ENCODE peak calls at places on chromosome 3, in four cellular contexts. E is HL-60; F is CD4-positive, alpha-beta memory T cell; N is DND-41. R is an unnamed sample.

GRCh38 chr3:53196575-53197407 is 35.8 kb downstream of the PRKCD start:
- DNase-seq in E (peak), F (peak), N (no peak), R (peak)

GRCh38 chr3:141796436-141797166 is 33.4 kb downstream of the GRK7 start:
- DNase-seq in E (peak), F (peak), N (peak), R (peak)

GRCh38 chr3:195543642-195544536 is 764 bp upstream of the PPP1R2 start:
- DNase-seq in E (no peak), F (no peak), N (no peak), R (no peak)

GRCh38 chr3:24829011-24829581 is 334.4 kb upstream of the THRB start:
- DNase-seq in E (no peak), F (no peak), N (no peak), R (no peak)

GRCh38 chr3:143337387-143337786 is 217.8 kb downstream of the CHST2 start:
- DNase-seq in E (no peak), F (no peak), N (no peak), R (no peak)

GRCh38 chr3:195238626-195239118 is 32.3 kb downstream of the XXYLT1 start:
- DNase-seq in E (no peak), F (no peak), N (no peak), R (no peak)

GRCh38 chr3:22263042-22263441 is 512.0 kb upstream of the ZNF385D start:
- DNase-seq in E (no peak), F (no peak), N (no peak), R (no peak)

GRCh38 chr3:116188231-116188785 is 257.0 kb downstream of the LSAMP start:
- DNase-seq in E (no peak), F (no peak), N (no peak), R (no peak)

GRCh38 chr3:141353652-141354495 is 14.4 kb upstream of the ZBTB38 start:
- DNase-seq in E (no peak), F (no peak), N (no peak), R (no peak)

GRCh38 chr3:156527060-156527459 is 27.9 kb downstream of the SSR3 start:
- DNase-seq in E (no peak), F (no peak), N (no peak), R (no peak)

GRCh38 chr3:65871305-65872141 is 167.2 kb downstream of the MAGI1 start:
- DNase-seq in E (no peak), F (no peak), N (no peak), R (no peak)

GRCh38 chr3:25826510-25826909 is 36.6 kb downstream of the OXSM start:
- DNase-seq in E (no peak), F (no peak), N (no peak), R (no peak)

GRCh38 chr3:172698650-172699049 is 12.2 kb downstream of the NCEH1 start:
- DNase-seq in E (no peak), F (no peak), N (no peak), R (no peak)

GRCh38 chr3:55156851-55157650 is 229.2 kb upstream of the LRTM1 start:
- DNase-seq in E (no peak), F (no peak), N (no peak), R (no peak)

GRCh38 chr3:5840091-5840490 is 652.6 kb downstream of the EDEM1 start:
- DNase-seq in E (no peak), F (no peak), N (no peak), R (no peak)

GRCh38 chr3:44501971-44502370 is 24.5 kb upstream of the ZNF445 start:
- DNase-seq in E (no peak), F (no peak), N (no peak), R (no peak)

GRCh38 chr3:64616953-64617352 is 70.8 kb downstream of the ADAMTS9 start:
- DNase-seq in E (no peak), F (no peak), N (no peak), R (no peak)

GRCh38 chr3:19106307-19106706 is 42.0 kb upstream of the KCNH8 start:
- DNase-seq in E (no peak), F (no peak), N (no peak), R (no peak)

GRCh38 chr3:12229144-12229871 is 59.6 kb upstream of the PPARG start:
- DNase-seq in E (no peak), F (no peak), N (no peak), R (no peak)

GRCh38 chr3:116065496-116065895 is 379.8 kb downstream of the LSAMP start:
- DNase-seq in E (no peak), F (no peak), N (no peak), R (no peak)

GRCh38 chr3:104080228-104080627 is 1286.5 kb upstream of the ALCAM start:
- DNase-seq in E (no peak), F (no peak), N (no peak), R (no peak)

GRCh38 chr3:156109989-156110388 is 10.4 kb upstream of the KCNAB1 start:
- DNase-seq in E (no peak), F (no peak), N (no peak), R (no peak)

GRCh38 chr3:40741729-40742128 is 217.0 kb downstream of the ZNF621 start:
- DNase-seq in E (peak), F (no peak), N (no peak), R (no peak)

GRCh38 chr3:10242182-10243065 is 5.8 kb upstream of the TATDN2 start:
- DNase-seq in E (no peak), F (peak), N (peak), R (peak)

GRCh38 chr3:182212479-182213076 is 500.9 kb downstream of the SOX2 start:
- DNase-seq in E (no peak), F (no peak), N (no peak), R (no peak)

GRCh38 chr3:100603449-100603848 is 6.0 kb upstream of the ADGRG7 start:
- DNase-seq in E (no peak), F (no peak), N (peak), R (no peak)

GRCh38 chr3:100710355-100711198 is 1.3 kb downstream of the TFG start:
- DNase-seq in E (no peak), F (peak), N (peak), R (peak)

GRCh38 chr3:9704343-9705322 is 1.0 kb downstream of the CPNE9 start:
- DNase-seq in E (no peak), F (no peak), N (no peak), R (no peak)

GRCh38 chr3:492586-493296 is 296.2 kb downstream of the CHL1 start:
- DNase-seq in E (no peak), F (no peak), N (no peak), R (no peak)

GRCh38 chr3:197450295-197450694 is 105.5 kb downstream of the BDH1 start:
- DNase-seq in E (no peak), F (no peak), N (no peak), R (no peak)
- H3K4me3 ChIP-seq in E (no peak), F (no peak), N (no peak), R (no peak)

GRCh38 chr3:122679085-122679466 is 1.6 kb upstream of the PARP14 start:
- DNase-seq in E (no peak), F (peak), N (peak), R (peak)
- H3K27ac ChIP-seq in E (no peak), F (peak), N (peak), R (peak)

DNA sequence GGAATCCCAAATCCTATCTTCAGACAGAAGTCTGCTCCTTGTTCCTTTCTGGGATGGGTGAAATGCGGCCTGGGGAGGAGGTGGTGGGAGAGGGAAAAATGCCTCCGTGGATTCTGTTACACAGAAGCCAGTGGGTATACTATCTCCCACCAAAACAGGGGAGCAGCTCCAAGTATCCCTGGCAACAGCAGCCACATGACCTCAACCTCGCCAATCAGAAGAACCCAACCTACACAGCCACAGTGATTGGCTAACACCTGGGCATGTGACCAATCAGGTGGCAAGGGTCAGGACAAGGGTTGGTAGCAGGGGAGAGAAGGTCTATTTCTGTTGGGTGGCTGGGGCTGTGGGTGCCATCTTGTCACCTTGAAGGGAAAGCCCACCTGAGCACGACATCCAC is 9.1 kb upstream of the ACAD9 start:
- DNase-seq in E (no peak), F (no peak), N (no peak), R (no peak)
- H3K4me3 ChIP-seq in E (no peak), F (no peak), N (no peak), R (no peak)

GRCh38 chr3:108487439-108487838 is 23.0 kb downstream of the MYH15 start:
- DNase-seq in E (no peak), F (no peak), N (no peak), R (no peak)

GRCh38 chr3:108486910-108487309 is 23.5 kb downstream of the MYH15 start:
- DNase-seq in E (no peak), F (no peak), N (no peak), R (no peak)

GRCh38 chr3:108488631-108489030 is 21.8 kb downstream of the MYH15 start:
- DNase-seq in E (no peak), F (no peak), N (no peak), R (no peak)

GRCh38 chr3:108485146-108485545 is 25.2 kb downstream of the MYH15 start:
- DNase-seq in E (no peak), F (no peak), N (no peak), R (no peak)

GRCh38 chr3:108486272-108486787 is 24.1 kb downstream of the MYH15 start:
- DNase-seq in E (no peak), F (no peak), N (no peak), R (no peak)
- H3K27ac ChIP-seq in E (no peak), F (no peak), N (no peak), R (no peak)

DNA sequence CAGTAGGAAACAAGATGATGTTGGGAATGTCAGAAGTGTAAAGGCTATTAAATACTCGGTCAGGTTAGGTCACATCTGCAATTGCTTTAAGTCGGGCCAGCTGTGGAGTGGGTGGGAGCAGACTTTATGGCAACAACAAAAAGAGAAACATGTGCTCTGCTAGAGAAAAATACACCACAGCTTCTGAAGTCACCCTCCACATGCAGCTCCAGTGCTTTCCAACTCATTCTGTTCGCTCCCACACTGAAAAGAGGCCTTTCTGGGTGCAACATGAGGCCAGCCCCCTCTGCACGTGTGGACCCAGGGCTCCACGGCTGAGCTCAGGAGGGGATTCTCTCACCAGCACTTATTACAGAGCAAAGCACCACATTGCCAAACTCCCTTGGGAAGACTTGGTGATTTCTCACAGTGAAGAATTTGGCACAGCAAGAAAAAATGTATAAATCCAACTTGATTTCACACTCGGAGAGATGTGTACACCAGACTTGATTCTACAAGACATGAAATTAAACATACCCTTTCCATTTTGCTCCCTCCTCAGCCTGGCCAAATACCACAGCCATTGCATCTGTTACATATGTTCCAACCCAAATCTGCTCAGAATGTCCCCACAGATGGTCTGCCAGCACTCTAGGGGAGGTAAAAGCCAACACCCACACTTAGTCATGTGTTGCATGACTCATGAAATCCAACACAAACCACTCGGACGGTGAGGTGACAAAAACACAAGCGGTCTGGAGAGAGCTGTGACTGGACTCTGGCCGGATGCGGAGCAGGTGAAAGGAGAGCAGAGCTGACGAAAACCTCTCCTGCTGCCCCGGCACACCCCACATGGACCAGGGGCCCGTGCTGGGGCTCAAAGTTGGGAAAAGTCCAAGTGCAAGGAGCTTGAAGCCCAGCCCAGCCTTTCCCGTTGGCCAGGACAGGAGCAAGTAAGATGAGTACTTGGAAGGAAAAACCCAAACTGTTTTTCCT is 74.6 kb downstream of the ITGB5 start:
- DNase-seq in E (no peak), F (no peak), N (no peak), R (no peak)
- H3K4me3 ChIP-seq in E (no peak), F (no peak), N (no peak), R (no peak)

R was measured in effector memory CD4-positive, alpha-beta T cell.